ENCODE peak calls at places on chromosome 20, in six cellular contexts. C is T-helper 2 cell; J is lower leg skin; T is heart left ventricle; R is stimulated activated CD4-positive, alpha-beta T cell treated with anti-CD3 and anti-CD28 coated beads, Interleukin-2, amount 100 ng/mL, for 48 hours; M is IMR-90. Q is an unnamed sample.

GRCh38 chr20:835220-836045 is 1.9 kb downstream of the FAM110A start:
- DNase-seq in M (no peak), T (peak; percentile 78), R (no peak), C (no peak), J (no peak), Q (no peak)

GRCh38 chr20:17650816-17651760 is 31.0 kb downstream of the RRBP1 start:
- DNase-seq in R (no peak), C (no peak), T (no peak), J (no peak), M (peak; percentile 59), Q (no peak)

GRCh38 chr20:48066256-48066655 is 281.0 kb upstream of the SULF2 start:
- DNase-seq in T (no peak), J (no peak), R (no peak), M (peak; percentile 31), C (no peak), Q (no peak)

GRCh38 chr20:62924567-62925419 is 1.5 kb downstream of the DIDO1 start:
- DNase-seq in M (peak; percentile 34), T (no peak), J (no peak), C (peak; percentile 25), R (no peak), Q (no peak)

GRCh38 chr20:44496976-44497375 is 21.3 kb downstream of the TTPAL start:
- DNase-seq in R (peak; percentile 34), J (no peak), T (no peak), C (no peak), M (peak; percentile 96), Q (no peak)

GRCh38 chr20:19935842-19936241 is 81.3 kb upstream of the NAA20 start:
- DNase-seq in T (no peak), C (no peak), R (no peak), J (peak; percentile 91), M (no peak), Q (no peak)

GRCh38 chr20:38927902-38928578 is 1.8 kb downstream of the FAM83D start:
- DNase-seq in J (no peak), M (no peak), C (no peak), R (no peak), T (no peak), Q (no peak)

GRCh38 chr20:46607849-46608497 is 43.3 kb downstream of the SLC13A3 start:
- DNase-seq in C (no peak), M (no peak), J (no peak), T (no peak), R (no peak), Q (no peak)

GRCh38 chr20:59006167-59006863 is 739 bp downstream of the CTSZ start:
- DNase-seq in T (no peak), C (no peak), R (no peak), M (no peak), J (peak; percentile 87), Q (no peak)

GRCh38 chr20:45087115-45087785 is 13.7 kb downstream of the KCNS1 start:
- DNase-seq in T (no peak), C (no peak), R (no peak), M (no peak), J (no peak), Q (no peak)

GRCh38 chr20:4427936-4428581 is 293.6 kb upstream of the PRND start:
- DNase-seq in T (no peak), M (peak; percentile 20), R (no peak), C (no peak), J (no peak), Q (no peak)

GRCh38 chr20:38875170-38875993 is 50.8 kb upstream of the FAM83D start:
- DNase-seq in T (peak; percentile 37), C (peak; percentile 94), J (no peak), M (no peak), R (no peak), Q (no peak)

GRCh38 chr20:43844778-43845614 is 69.7 kb upstream of the TOX2 start:
- DNase-seq in C (no peak), T (no peak), M (peak; percentile 95), J (peak; percentile 23), R (no peak), Q (no peak)

GRCh38 chr20:17594443-17594842 is 24.6 kb downstream of the DSTN start:
- DNase-seq in C (no peak), T (no peak), M (peak; percentile 87), J (no peak), R (no peak), Q (no peak)